ENCODE peak calls at places on chromosomes 12 and 14, in four cellular contexts. J is effector CD4-positive, alpha-beta T cell; C is AG20443; B is body of pancreas. X is an unnamed sample.
A peak's percentile ranks its signal among the peaks of the same experiment; 100 is the strongest.

GRCh38 chr12:85865905-85866304 is 8.2 kb upstream of the NTS start:
- DNase-seq in C (peak; percentile 17), B (no peak), J (no peak), X (no peak)

GRCh38 chr12:27332407-27333310 is at the start of gene BMAL2:
- DNase-seq in J (no peak), C (peak; percentile 86), B (peak; percentile 36), X (peak; percentile 46)

GRCh38 chr14:51333901-51334432 is 93.9 kb downstream of the TMX1 start:
- DNase-seq in J (no peak), C (peak; percentile 28), B (peak; percentile 18), X (no peak)

GRCh38 chr12:130526813-130527212 is 189.1 kb downstream of the PIWIL1 start:
- DNase-seq in C (peak; percentile 24), J (no peak), B (no peak), X (no peak)

GRCh38 chr12:52222692-52223091 is 10.4 kb upstream of the KRT7 start:
- DNase-seq in J (no peak), B (no peak), C (no peak), X (no peak)

GRCh38 chr12:120252071-120252906 is 13.2 kb downstream of the PXN start:
- DNase-seq in J (peak; percentile 72), C (no peak), B (peak; percentile 63), X (no peak)

GRCh38 chr14:22560638-22561365 is 28.2 kb downstream of the DAD1 start:
- DNase-seq in B (peak; percentile 76), J (no peak), C (no peak), X (no peak)

GRCh38 chr14:103858063-103858820 is 10.9 kb upstream of the PPP1R13B start:
- DNase-seq in B (no peak), J (no peak), C (peak; percentile 6), X (no peak)

GRCh38 chr14:63899953-63900352 is 47.1 kb downstream of the SYNE2 start:
- DNase-seq in B (no peak), J (no peak), C (no peak), X (no peak)

GRCh38 chr12:6426882-6427671 is 17.7 kb upstream of the CD27 start:
- DNase-seq in B (no peak), C (no peak), J (peak; percentile 75), X (peak; percentile 71)

GRCh38 chr14:92425101-92425500 is 88.5 kb upstream of the RIN3 start:
- DNase-seq in C (no peak), J (no peak), B (no peak), X (no peak)

GRCh38 chr14:105486974-105487448 is 325 bp downstream of the CRIP1 start:
- DNase-seq in B (no peak), J (peak; percentile 49), C (no peak), X (peak; percentile 69)

GRCh38 chr12:113135178-113136127 is at the start of gene RASAL1:
- DNase-seq in C (no peak), J (peak; percentile 75), B (peak; percentile 64), X (peak; percentile 64)

GRCh38 chr12:45938566-45938965 is 51.8 kb downstream of the SCAF11 start:
- DNase-seq in C (no peak), J (no peak), B (no peak), X (no peak)

GRCh38 chr12:123064356-123064755 is 83.9 kb downstream of the ARL6IP4 start:
- DNase-seq in J (no peak), B (no peak), C (no peak), X (no peak)

GRCh38 chr12:19369691-19370148 is 69.6 kb upstream of the AEBP2 start:
- DNase-seq in J (no peak), C (peak; percentile 74), B (no peak), X (no peak)

X was measured in activated B cell treated with CpG ODN at 0.5 μM for 24 hours.